ENCODE peak calls at places on chromosomes 7 and 10, in ten cellular contexts. L is epithelial cell of proximal tubule; I is MCF 10A; B is cardiac muscle cell; T is breast epithelium; W is AG04449; A is fibroblast of lung; X is H1; Y is Caco-2; J is CD8-positive, alpha-beta T cell. H is an unnamed sample.

GRCh38 chr7:47104206-47104549 is 477.7 kb downstream of the TNS3 start:
- DNase-seq in L (no peak), I (no peak), B (peak; percentile 38), T (no peak), W (no peak), A (no peak), X (no peak), Y (no peak), J (no peak), H (no peak)

GRCh38 chr7:65251851-65252620 is 121.6 kb upstream of the ZNF92 start:
- DNase-seq in L (no peak), I (peak; percentile 80), B (peak; percentile 21), T (peak; percentile 37), W (no peak), A (peak; percentile 22), X (peak; percentile 85), Y (peak; percentile 32), J (no peak), H (no peak)

GRCh38 chr7:22193361-22194016 is 163.5 kb downstream of the RAPGEF5 start:
- DNase-seq in L (no peak), I (no peak), B (peak; percentile 62), T (no peak), W (no peak), A (peak; percentile 52), X (peak; percentile 59), Y (no peak), J (no peak), H (no peak)

GRCh38 chr7:71236488-71237179 is 104.7 kb downstream of the GALNT17 start:
- DNase-seq in L (no peak), I (no peak), B (no peak), T (no peak), W (no peak), A (no peak), X (no peak), Y (no peak), J (no peak), H (no peak)

GRCh38 chr7:85074-85945 is 107.1 kb upstream of the FAM20C start:
- DNase-seq in L (no peak), I (peak; percentile 42), B (peak; percentile 70), T (peak; percentile 17), W (no peak), A (peak; percentile 37), X (no peak), Y (no peak), J (no peak), H (no peak)

GRCh38 chr10:116694253-116694926 is 48.0 kb downstream of the HSPA12A start:
- DNase-seq in L (no peak), I (no peak), B (no peak), T (no peak), W (no peak), A (no peak), X (no peak), Y (peak; percentile 53), J (no peak), H (no peak)

GRCh38 chr7:148809856-148810255 is 74.2 kb downstream of the EZH2 start:
- DNase-seq in L (no peak), I (no peak), B (no peak), T (no peak), W (no peak), A (no peak), X (no peak), Y (no peak), J (no peak), H (no peak)

GRCh38 chr10:131420867-131421266 is 109.3 kb upstream of the TCERG1L start:
- DNase-seq in L (no peak), I (no peak), B (no peak), T (no peak), W (no peak), A (no peak), X (no peak), Y (no peak), J (no peak), H (no peak)

GRCh38 chr10:75648186-75648761 is 216.8 kb downstream of the LRMDA start:
- DNase-seq in L (no peak), I (no peak), B (no peak), T (no peak), W (no peak), A (no peak), X (no peak), Y (no peak), J (no peak), H (no peak)

GRCh38 chr10:75646931-75647330 is 215.5 kb downstream of the LRMDA start:
- DNase-seq in L (no peak), I (no peak), B (peak; percentile 64), T (no peak), W (no peak), A (peak; percentile 51), X (no peak), Y (no peak), J (no peak), H (no peak)

GRCh38 chr10:75650648-75651047 is 219.2 kb downstream of the LRMDA start:
- DNase-seq in L (no peak), I (no peak), B (no peak), T (no peak), W (no peak), A (no peak), X (no peak), Y (no peak), J (no peak), H (no peak)

GRCh38 chr10:75647675-75648074 is 216.3 kb downstream of the LRMDA start:
- DNase-seq in L (no peak), I (no peak), B (no peak), T (no peak), W (no peak), A (no peak), X (no peak), Y (no peak), J (no peak), H (no peak)

DNA sequence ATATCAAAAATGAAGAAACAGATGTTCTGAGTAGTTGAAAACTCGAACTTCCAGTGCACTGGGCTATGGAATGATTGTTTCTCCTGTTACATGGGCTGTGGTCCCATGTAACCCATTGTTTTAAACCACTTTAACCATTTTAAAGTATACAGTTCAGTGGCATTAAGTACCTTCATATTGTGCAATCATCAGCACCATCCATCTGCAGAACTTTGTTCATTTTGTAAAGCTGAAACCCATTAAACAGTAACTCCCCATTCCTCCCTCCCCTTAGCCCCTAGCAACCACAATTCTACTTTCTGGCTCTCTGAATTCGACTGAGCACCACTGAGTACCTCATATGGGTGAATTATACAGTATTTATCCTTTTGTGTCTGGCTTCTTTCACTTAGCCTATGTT is 217.4 kb downstream of the LRMDA start:
- DNase-seq in L (no peak), I (no peak), B (no peak), T (no peak), W (no peak), A (no peak), X (no peak), Y (no peak), J (no peak), H (no peak)
- TF ChIP-seq CTCF in L (no peak), I (no peak), B (no peak), T (no peak), W (no peak), A (no peak), X (no peak), Y (no peak), J (no peak), H (no peak)

DNA sequence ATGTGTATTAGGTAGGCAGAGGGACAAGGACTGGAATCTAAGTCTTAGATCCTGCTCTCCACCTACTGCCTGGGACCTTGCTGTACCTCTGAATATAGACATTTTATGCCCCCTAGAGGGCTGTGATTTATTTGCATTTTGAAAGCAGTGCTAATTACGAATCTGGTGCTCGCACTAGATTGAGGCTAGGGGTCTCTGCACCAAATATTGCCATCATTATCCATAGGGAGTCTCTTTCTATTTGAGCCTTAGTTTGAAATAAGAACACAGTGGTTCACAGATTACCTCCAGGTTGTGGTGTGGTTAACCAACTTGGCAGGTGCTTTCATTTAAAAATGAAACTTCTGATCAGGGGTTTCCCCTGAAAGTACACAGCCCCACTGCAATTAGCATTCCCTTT is 41.8 kb downstream of the CNNM1 start:
- DNase-seq in L (no peak), I (peak; percentile 43), B (peak; percentile 25), T (no peak), W (no peak), A (no peak), X (no peak), Y (peak; percentile 61), J (no peak), H (peak; percentile 50)
- TF ChIP-seq CTCF in L (peak; percentile 65), I (peak; percentile 47), B (peak; percentile 29), T (no peak), W (peak; percentile 30), A (peak; percentile 19), X (peak; percentile 49), Y (peak; percentile 68), J (no peak), H (peak; percentile 36)

DNA sequence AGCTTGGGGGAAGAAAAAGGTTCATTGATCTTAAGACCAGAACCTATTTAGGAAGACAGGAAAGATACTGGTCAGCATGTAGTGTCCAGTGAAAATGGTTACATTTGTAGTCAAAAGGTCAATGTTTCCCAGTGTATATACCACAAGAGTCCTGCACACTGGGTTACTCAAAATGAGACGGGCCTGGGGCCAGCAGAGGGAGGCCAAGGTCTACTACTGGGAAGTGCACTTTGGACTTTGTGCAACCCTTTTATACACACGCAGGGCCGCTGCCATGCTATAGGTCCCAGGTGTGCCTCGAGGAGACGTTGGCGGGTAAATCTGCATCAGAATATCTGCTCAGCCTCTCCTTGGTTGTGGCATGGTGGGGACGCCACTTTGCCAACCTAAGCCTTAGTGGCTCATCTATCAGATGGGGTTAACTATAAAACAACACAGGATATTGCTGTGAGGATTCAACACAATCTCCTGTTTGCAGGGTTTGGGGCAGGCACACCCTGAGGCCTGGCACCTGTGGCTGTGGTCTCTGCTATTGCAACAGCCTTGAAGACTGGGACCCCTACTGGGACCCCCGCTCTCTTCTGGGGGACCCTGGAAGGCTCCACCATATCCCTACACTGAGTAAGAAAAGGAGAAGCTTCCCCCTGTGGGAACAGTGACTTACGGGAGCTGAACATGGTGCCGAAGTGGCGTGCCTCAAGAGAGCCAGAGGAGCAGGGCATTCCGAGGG is 19.7 kb downstream of the CLRN3 start:
- DNase-seq in L (no peak), I (peak; percentile 33), B (peak; percentile 34), T (no peak), W (no peak), A (peak; percentile 4), X (peak; percentile 38), Y (peak; percentile 65), J (no peak), H (no peak)
- TF ChIP-seq CTCF in L (peak; percentile 71), I (no peak), B (peak; percentile 31), T (no peak), W (no peak), A (no peak), X (no peak), Y (peak; percentile 74), J (no peak), H (no peak)

DNA sequence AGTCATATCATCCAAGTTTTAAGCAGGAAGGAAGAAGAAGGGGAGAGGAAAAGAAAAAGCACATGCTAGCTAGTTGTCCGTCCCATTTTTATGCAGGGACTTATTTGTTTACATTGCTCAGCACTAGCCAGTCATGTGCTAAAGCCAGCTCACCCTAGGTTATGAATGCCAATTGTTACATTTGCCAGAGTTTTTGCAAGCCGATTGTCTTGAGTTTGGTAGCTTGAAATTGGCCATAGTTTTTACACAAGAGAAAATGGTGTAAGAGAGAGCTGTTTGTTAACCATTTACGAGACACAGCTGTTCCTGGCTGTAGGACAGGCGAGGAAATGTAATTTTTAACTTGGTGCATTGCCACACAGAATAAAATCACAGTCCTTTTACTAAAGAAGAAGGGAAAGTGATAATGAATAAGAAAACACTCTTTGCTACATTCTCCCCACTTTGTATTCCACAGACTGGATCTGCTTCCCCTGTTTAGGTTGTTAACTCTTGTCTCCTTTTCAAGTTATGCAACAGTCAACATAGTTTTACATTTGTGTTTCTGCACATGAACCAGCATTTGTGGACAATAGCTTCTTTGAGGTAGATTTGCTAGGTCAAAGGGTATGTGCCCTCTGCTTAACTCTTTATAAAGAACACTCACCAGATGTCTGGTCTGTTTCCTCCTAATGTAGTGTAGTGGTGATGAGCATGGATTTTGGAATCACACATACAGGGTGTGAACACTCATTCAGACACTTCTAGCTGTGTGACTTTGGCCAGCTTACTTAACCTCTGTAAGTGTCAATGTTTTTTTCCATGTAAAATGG is 357.2 kb downstream of the LRMDA start:
- DNase-seq in L (peak; percentile 75), I (peak; percentile 23), B (peak; percentile 73), T (no peak), W (no peak), A (peak; percentile 95), X (no peak), Y (no peak), J (no peak), H (no peak)
- TF ChIP-seq CTCF in L (no peak), I (no peak), B (no peak), T (no peak), W (no peak), A (no peak), X (no peak), Y (no peak), J (no peak), H (no peak)

H was measured in GM13977.